ENCODE peak calls at places on chromosomes 3 and 15, in seven cellular contexts. L is adrenal gland, T is transverse colon, Q is Peyer's patch, P is A549, E is ovary, A is body of pancreas. C is an unnamed sample.

GRCh38 chr3:146090521-146090920 is 70.5 kb downstream of the PLOD2 start:
- DNase-seq in L (no peak), T (no peak), Q (no peak), P (no peak), E (no peak), A (no peak), C (no peak)

GRCh38 chr3:51498871-51499790 is 684 bp downstream of the DCAF1 start:
- DNase-seq in L (peak; percentile 98), T (peak; percentile 96), Q (peak; percentile 96), P (peak; percentile 94), E (peak; percentile 96), A (peak; percentile 99), C (peak; percentile 92)

GRCh38 chr3:114108137-114108536 is 51.6 kb downstream of the QTRT2 start:
- DNase-seq in L (no peak), T (no peak), Q (no peak), P (no peak), E (no peak), A (no peak), C (no peak)

GRCh38 chr3:160565442-160566403 is at the start of gene KPNA4:
- DNase-seq in L (peak; percentile 98), T (peak; percentile 98), Q (peak; percentile 98), P (peak; percentile 96), E (peak; percentile 97), A (peak; percentile 97), C (peak; percentile 98)

GRCh38 chr3:187086831-187087230 is 52.5 kb downstream of the RPL39L start:
- DNase-seq in L (no peak), T (no peak), Q (no peak), P (no peak), E (no peak), A (no peak), C (no peak)

GRCh38 chr15:87354661-87355410 is 901.7 kb downstream of the NTRK3 start:
- DNase-seq in L (no peak), T (no peak), Q (no peak), P (no peak), E (no peak), A (no peak), C (no peak)

GRCh38 chr3:109874900-109875735 is 537.8 kb upstream of the DPPA4 start:
- DNase-seq in L (no peak), T (no peak), Q (no peak), P (no peak), E (no peak), A (no peak), C (no peak)

GRCh38 chr3:99662838-99663570 is 24.6 kb downstream of the COL8A1 start:
- DNase-seq in L (no peak), T (no peak), Q (no peak), P (no peak), E (no peak), A (no peak), C (no peak)

GRCh38 chr3:178083906-178084823 is 452.1 kb upstream of the KCNMB2 start:
- DNase-seq in L (no peak), T (no peak), Q (no peak), P (peak; percentile 11), E (no peak), A (no peak), C (no peak)

GRCh38 chr15:40845036-40845435 is 1.2 kb downstream of the SPINT1 start:
- DNase-seq in L (no peak), T (no peak), Q (no peak), P (no peak), E (no peak), A (no peak), C (no peak)

GRCh38 chr3:95334461-95334860 is 1271.6 kb downstream of the NSUN3 start:
- DNase-seq in L (no peak), T (no peak), Q (no peak), P (no peak), E (no peak), A (no peak), C (no peak)

GRCh38 chr3:53194218-53195065 is 33.4 kb downstream of the PRKCD start:
- DNase-seq in L (peak; percentile 48), T (no peak), Q (no peak), P (no peak), E (peak; percentile 45), A (peak; percentile 50), C (no peak)

GRCh38 chr15:78216276-78217229 is 17.8 kb downstream of the ACSBG1 start:
- DNase-seq in L (peak; percentile 97), T (peak; percentile 93), Q (peak; percentile 86), P (peak; percentile 75), E (no peak), A (peak; percentile 99), C (peak; percentile 84)

GRCh38 chr3:186054481-186055399 is 54.1 kb downstream of the ETV5 start:
- DNase-seq in L (peak; percentile 55), T (no peak), Q (no peak), P (no peak), E (no peak), A (no peak), C (no peak)

GRCh38 chr3:114552527-114552812 is 258.6 kb downstream of the TIGIT start:
- DNase-seq in L (no peak), T (no peak), Q (no peak), P (no peak), E (no peak), A (no peak), C (no peak)

GRCh38 chr3:12558706-12559105 is 1.8 kb downstream of the MKRN2 start:
- DNase-seq in L (no peak), T (no peak), Q (no peak), P (no peak), E (no peak), A (no peak), C (no peak)

GRCh38 chr3:12559520-12559919 is 2.6 kb downstream of the MKRN2 start:
- DNase-seq in L (no peak), T (no peak), Q (no peak), P (no peak), E (no peak), A (no peak), C (no peak)

GRCh38 chr3:12557472-12558105 is 702 bp downstream of the MKRN2 start:
- DNase-seq in L (no peak), T (no peak), Q (no peak), P (no peak), E (no peak), A (no peak), C (no peak)

GRCh38 chr3:12556243-12556722 is 604 bp upstream of the MKRN2 start:
- DNase-seq in L (no peak), T (no peak), Q (no peak), P (no peak), E (no peak), A (no peak), C (no peak)

DNA sequence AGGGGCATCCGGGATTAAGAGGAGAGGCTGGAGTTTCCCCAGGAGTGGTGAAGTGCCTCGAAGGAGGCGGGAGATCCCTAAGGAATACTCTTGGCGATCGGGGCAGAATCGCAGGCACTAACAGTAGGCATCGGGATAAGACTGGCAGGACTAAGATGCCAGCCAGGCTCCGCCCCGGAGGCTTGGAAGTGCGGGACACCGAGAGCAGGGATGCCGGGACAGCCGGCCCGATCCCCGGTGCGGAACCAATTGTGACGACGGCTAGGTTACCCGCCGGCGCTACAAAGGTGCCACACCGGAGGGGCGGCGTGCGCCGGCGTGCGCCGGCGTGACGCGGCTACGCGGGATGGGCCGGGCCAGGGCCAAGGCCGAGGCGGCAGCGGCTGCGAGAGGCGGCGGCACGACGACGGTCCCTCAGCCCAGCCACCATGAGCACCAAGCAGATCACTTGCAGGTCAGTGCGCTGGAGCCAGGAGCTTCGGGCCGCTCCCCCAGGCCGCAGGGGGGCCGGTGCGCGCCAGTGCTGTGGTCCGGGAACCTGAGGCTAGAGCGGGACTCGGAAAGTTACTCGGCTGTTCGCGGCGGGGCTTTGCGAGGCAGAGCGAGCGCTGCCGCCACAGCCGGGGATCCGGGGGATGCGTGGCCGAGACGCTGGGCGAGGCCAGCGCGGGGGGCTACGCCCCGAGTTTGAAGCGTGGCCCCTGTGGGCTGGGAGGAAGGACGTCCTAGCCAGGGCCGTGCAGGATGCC is at the start of gene MKRN2:
- DNase-seq in L (peak; percentile 89), T (peak; percentile 91), Q (peak; percentile 96), P (peak; percentile 91), E (peak; percentile 84), A (peak; percentile 93), C (peak; percentile 95)
- TF ChIP-seq POLR2A in L (peak; percentile 93), T (peak; percentile 96), Q (peak; percentile 98), P (peak; percentile 98), E (peak; percentile 96), A (peak; percentile 98), C (peak; percentile 98)

DNA sequence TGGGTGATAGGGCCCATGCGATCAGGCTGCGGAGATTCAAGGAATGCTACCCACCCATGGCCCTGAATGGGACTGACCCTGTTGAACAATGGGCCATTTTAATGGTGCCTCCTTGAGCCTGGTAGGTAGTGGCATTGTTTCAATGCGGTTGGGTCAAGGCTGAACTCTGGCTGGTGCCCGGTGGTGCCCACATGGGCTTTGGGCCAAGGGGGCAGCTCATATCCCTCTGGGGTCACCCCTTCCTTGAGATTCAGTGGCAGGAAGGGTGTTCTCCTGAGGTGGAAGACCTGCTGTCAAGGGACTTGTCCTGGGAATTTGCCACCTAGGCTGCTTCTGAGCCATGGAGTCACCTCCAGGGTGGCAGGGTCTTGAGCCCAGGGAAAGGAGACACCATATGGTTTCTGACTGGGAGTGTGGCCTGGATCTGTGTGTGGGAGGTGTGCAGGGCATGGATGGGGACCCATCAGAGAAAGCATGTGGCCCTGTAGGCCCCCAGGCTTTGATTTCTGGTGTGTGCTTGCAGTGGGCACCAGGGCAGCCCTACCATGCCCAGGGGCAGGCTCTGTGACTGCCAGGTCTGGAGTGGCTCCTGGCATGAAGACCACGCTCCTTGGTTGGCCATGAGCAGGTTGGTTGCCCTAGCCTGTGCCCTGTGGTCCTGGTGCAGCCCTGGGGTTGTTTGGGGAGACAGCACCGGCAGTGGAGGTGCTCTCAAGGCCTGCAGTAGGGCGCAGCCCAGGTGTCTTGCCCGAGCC is 199.9 kb downstream of the UBE3A start:
- DNase-seq in L (no peak), T (no peak), Q (no peak), P (no peak), E (no peak), A (peak; percentile 0), C (peak; percentile 4)
- H3K9me3 ChIP-seq in L (no peaks in the 10 kb centered on the region), T (no peaks in the 10 kb centered on the region), Q (no peaks in the 10 kb centered on the region), P (no peaks in the 10 kb centered on the region), E (peaks cover 8% of the 10 kb centered on the region), A (no peaks in the 10 kb centered on the region), C (peaks cover 11% of the 10 kb centered on the region)

GRCh38 chr3:42066516-42067181 is 24.5 kb upstream of the TRAK1 start:
- DNase-seq in L (no peak), T (no peak), Q (no peak), P (no peak), E (no peak), A (peak; percentile 43), C (peak; percentile 17)
- TF ChIP-seq POLR2A in L (no peak), T (no peak), Q (no peak), P (no peak), E (no peak), A (no peak), C (no peak)

GRCh38 chr15:22240403-22240802 is 160.1 kb downstream of the OR4M2 start:
- DNase-seq in L (no peak), T (no peak), Q (no peak), P (no peak), E (no peak), A (no peak), C (no peak)

GRCh38 chr15:22237891-22238275 is 157.6 kb downstream of the OR4M2 start:
- DNase-seq in L (no peak), T (no peak), Q (no peak), P (no peak), E (no peak), A (no peak), C (peak; percentile 51)

GRCh38 chr15:22232675-22233074 is 152.3 kb downstream of the OR4M2 start:
- DNase-seq in L (no peak), T (no peak), Q (no peak), P (no peak), E (no peak), A (no peak), C (no peak)

GRCh38 chr15:22239806-22240180 is 159.5 kb downstream of the OR4M2 start:
- DNase-seq in L (no peak), T (no peak), Q (no peak), P (no peak), E (no peak), A (no peak), C (no peak)

GRCh38 chr15:22236469-22236868 is 156.1 kb downstream of the OR4M2 start:
- DNase-seq in L (no peak), T (no peak), Q (no peak), P (no peak), E (no peak), A (no peak), C (no peak)
- H3K9me3 ChIP-seq in L (no peaks in the 10 kb centered on the region), T (no peaks in the 10 kb centered on the region), Q (no peaks in the 10 kb centered on the region), P (peaks cover 23% of the 10 kb centered on the region), E (no peaks in the 10 kb centered on the region), A (no peaks in the 10 kb centered on the region), C (no peaks in the 10 kb centered on the region)

C was measured in heart left ventricle.